ENCODE peak calls at places on chromosomes 12 and 14, in nine cellular contexts. F is HFF-Myc; I is progenitor cell of endocrine pancreas; X is Daoy; U is stimulated activated CD4-positive, alpha-beta T cell treated with anti-CD3 and anti-CD28 coated beads, Interleukin-1b, Interleukin-23, amount 100 ng/mL, for 4 hours; Y is keratinocyte; R is bronchial epithelial cell; Q is right lobe of liver; O is amniotic epithelial cell. J is an unnamed sample.

GRCh38 chr14:50545618-50546017 is 13.2 kb upstream of the MAP4K5 start:
- DNase-seq in Q (no peak), Y (no peak), O (no peak), I (no peak), R (peak; percentile 58), X (no peak), F (no peak), U (no peak), J (no peak)

GRCh38 chr14:97851438-97851995 is 1054.3 kb downstream of the VRK1 start:
- DNase-seq in R (no peak), X (no peak), I (no peak), Q (no peak), U (no peak), O (no peak), Y (no peak), F (no peak), J (no peak)

GRCh38 chr12:91870872-91871707 is 274.6 kb downstream of the BTG1 start:
- DNase-seq in R (peak; percentile 38), F (no peak), Y (no peak), X (no peak), I (no peak), Q (no peak), U (no peak), O (no peak), J (no peak)

GRCh38 chr14:56585461-56586084 is 6.0 kb downstream of the TMEM260 start:
- DNase-seq in O (no peak), X (peak; percentile 61), I (no peak), Q (no peak), R (peak; percentile 77), F (no peak), Y (no peak), U (no peak), J (no peak)

GRCh38 chr12:24562761-24563392 is 386.0 kb downstream of the BCAT1 start:
- DNase-seq in R (peak; percentile 8), O (peak; percentile 68), Q (peak; percentile 55), F (no peak), Y (no peak), I (peak; percentile 63), X (peak; percentile 46), U (no peak), J (peak; percentile 69)

GRCh38 chr12:108309674-108310312 is 29.3 kb downstream of the CMKLR1 start:
- DNase-seq in U (no peak), O (no peak), I (no peak), Q (no peak), X (no peak), F (no peak), R (no peak), Y (no peak), J (no peak)

GRCh38 chr14:45819107-45819506 is 566.1 kb upstream of the MIS18BP1 start:
- DNase-seq in R (no peak), I (no peak), X (no peak), F (no peak), Q (no peak), Y (no peak), O (no peak), U (no peak), J (no peak)

GRCh38 chr12:130026608-130027176 is 122.9 kb upstream of the TMEM132D start:
- DNase-seq in Y (no peak), F (no peak), Q (no peak), R (peak; percentile 41), U (peak; percentile 21), X (peak; percentile 68), O (no peak), I (peak; percentile 37), J (peak; percentile 35)

GRCh38 chr12:6226002-6226700 is 26.0 kb downstream of the CD9 start:
- DNase-seq in I (no peak), Y (no peak), Q (peak; percentile 74), U (no peak), R (peak; percentile 97), F (no peak), O (peak; percentile 55), X (no peak), J (no peak)

GRCh38 chr14:40122978-40123648 is 690.9 kb upstream of the FBXO33 start:
- DNase-seq in F (no peak), I (no peak), O (peak; percentile 22), R (peak; percentile 41), X (no peak), Q (no peak), U (no peak), Y (no peak), J (no peak)

GRCh38 chr12:4270016-4270669 is 3.4 kb upstream of the CCND2 start:
- DNase-seq in F (no peak), R (peak; percentile 11), X (no peak), Q (no peak), I (no peak), U (peak; percentile 52), O (no peak), Y (no peak), J (no peak)

GRCh38 chr14:58639842-58640484 is 2.2 kb downstream of the DACT1 start:
- DNase-seq in Y (no peak), X (peak; percentile 87), R (peak; percentile 62), Q (no peak), O (peak; percentile 70), F (peak; percentile 87), U (no peak), I (no peak), J (peak; percentile 75)

GRCh38 chr12:4477133-4477532 is 31.5 kb upstream of the FGF6 start:
- DNase-seq in X (no peak), R (no peak), I (no peak), U (no peak), Q (no peak), Y (no peak), O (no peak), F (no peak), J (no peak)

J was measured in NCI-H526 treated with DMSO at 0.1 percent for 48 hours.